ENCODE peak calls at places on chromosomes 7 and 10, in ten cellular contexts. One of them, this sample, is unnamed.

GRCh38 chr10:58017719-58018367 is 249.9 kb downstream of the IPMK start:
- DNase-seq in PC-3: peak
- DNase-seq in stimulated activated CD4-positive, alpha-beta T cell treated with anti-CD3 and anti-CD28 coated beads, Interleukin-2, amount 100 ng/mL, for 48 hours: no peak
- DNase-seq in DMS53: no peak
- DNase-seq in HT-29: no peak
- DNase-seq in AG08396: peak
- DNase-seq in WTC11: no peak
- DNase-seq in lung microvascular endothelial cell: no peak
- DNase-seq in astrocyte of the spinal cord: peak
- DNase-seq in T-helper 2 cell: no peak
- DNase-seq in this sample: peak

GRCh38 chr7:1939434-1940401 is 269.6 kb downstream of the ELFN1 start:
- DNase-seq in PC-3: no peak
- DNase-seq in stimulated activated CD4-positive, alpha-beta T cell treated with anti-CD3 and anti-CD28 coated beads, Interleukin-2, amount 100 ng/mL, for 48 hours: no peak
- DNase-seq in DMS53: no peak
- DNase-seq in HT-29: no peak
- DNase-seq in AG08396: no peak
- DNase-seq in WTC11: no peak
- DNase-seq in lung microvascular endothelial cell: no peak
- DNase-seq in astrocyte of the spinal cord: no peak
- DNase-seq in T-helper 2 cell: peak
- DNase-seq in this sample: no peak

GRCh38 chr10:49364747-49365146 is 31.1 kb downstream of the DRGX start:
- DNase-seq in PC-3: no peak
- DNase-seq in stimulated activated CD4-positive, alpha-beta T cell treated with anti-CD3 and anti-CD28 coated beads, Interleukin-2, amount 100 ng/mL, for 48 hours: no peak
- DNase-seq in DMS53: no peak
- DNase-seq in HT-29: no peak
- DNase-seq in AG08396: no peak
- DNase-seq in WTC11: no peak
- DNase-seq in lung microvascular endothelial cell: no peak
- DNase-seq in astrocyte of the spinal cord: no peak
- DNase-seq in T-helper 2 cell: no peak
- DNase-seq in this sample: no peak

GRCh38 chr7:47571355-47572100 is 10.4 kb downstream of the TNS3 start:
- DNase-seq in PC-3: peak
- DNase-seq in stimulated activated CD4-positive, alpha-beta T cell treated with anti-CD3 and anti-CD28 coated beads, Interleukin-2, amount 100 ng/mL, for 48 hours: no peak
- DNase-seq in DMS53: peak
- DNase-seq in HT-29: peak
- DNase-seq in AG08396: peak
- DNase-seq in WTC11: no peak
- DNase-seq in lung microvascular endothelial cell: peak
- DNase-seq in astrocyte of the spinal cord: peak
- DNase-seq in T-helper 2 cell: no peak
- DNase-seq in this sample: no peak

GRCh38 chr10:120423350-120424197 is 33.5 kb upstream of the PLPP4 start:
- DNase-seq in PC-3: peak
- DNase-seq in stimulated activated CD4-positive, alpha-beta T cell treated with anti-CD3 and anti-CD28 coated beads, Interleukin-2, amount 100 ng/mL, for 48 hours: peak
- DNase-seq in DMS53: peak
- DNase-seq in HT-29: peak
- DNase-seq in AG08396: peak
- DNase-seq in WTC11: peak
- DNase-seq in lung microvascular endothelial cell: peak
- DNase-seq in astrocyte of the spinal cord: peak
- DNase-seq in T-helper 2 cell: no peak
- DNase-seq in this sample: peak

GRCh38 chr10:55370021-55370420 is 569.0 kb upstream of the PCDH15 start:
- DNase-seq in PC-3: peak
- DNase-seq in stimulated activated CD4-positive, alpha-beta T cell treated with anti-CD3 and anti-CD28 coated beads, Interleukin-2, amount 100 ng/mL, for 48 hours: no peak
- DNase-seq in DMS53: no peak
- DNase-seq in HT-29: no peak
- DNase-seq in AG08396: no peak
- DNase-seq in WTC11: no peak
- DNase-seq in lung microvascular endothelial cell: no peak
- DNase-seq in astrocyte of the spinal cord: peak
- DNase-seq in T-helper 2 cell: no peak
- DNase-seq in this sample: no peak

GRCh38 chr7:30549933-30550493 is 44.7 kb upstream of the GARS1 start:
- DNase-seq in PC-3: peak
- DNase-seq in stimulated activated CD4-positive, alpha-beta T cell treated with anti-CD3 and anti-CD28 coated beads, Interleukin-2, amount 100 ng/mL, for 48 hours: no peak
- DNase-seq in DMS53: no peak
- DNase-seq in HT-29: peak
- DNase-seq in AG08396: no peak
- DNase-seq in WTC11: no peak
- DNase-seq in lung microvascular endothelial cell: peak
- DNase-seq in astrocyte of the spinal cord: no peak
- DNase-seq in T-helper 2 cell: no peak
- DNase-seq in this sample: no peak

GRCh38 chr7:44065431-44066110 is at the start of gene PGAM2:
- DNase-seq in PC-3: no peak
- DNase-seq in stimulated activated CD4-positive, alpha-beta T cell treated with anti-CD3 and anti-CD28 coated beads, Interleukin-2, amount 100 ng/mL, for 48 hours: no peak
- DNase-seq in DMS53: no peak
- DNase-seq in HT-29: peak
- DNase-seq in AG08396: no peak
- DNase-seq in WTC11: peak
- DNase-seq in lung microvascular endothelial cell: no peak
- DNase-seq in astrocyte of the spinal cord: no peak
- DNase-seq in T-helper 2 cell: no peak
- DNase-seq in this sample: no peak

GRCh38 chr7:2639994-2640830 is 8.4 kb downstream of the TTYH3 start:
- DNase-seq in PC-3: no peak
- DNase-seq in stimulated activated CD4-positive, alpha-beta T cell treated with anti-CD3 and anti-CD28 coated beads, Interleukin-2, amount 100 ng/mL, for 48 hours: no peak
- DNase-seq in DMS53: no peak
- DNase-seq in HT-29: no peak
- DNase-seq in AG08396: no peak
- DNase-seq in WTC11: no peak
- DNase-seq in lung microvascular endothelial cell: peak
- DNase-seq in astrocyte of the spinal cord: no peak
- DNase-seq in T-helper 2 cell: no peak
- DNase-seq in this sample: no peak

GRCh38 chr7:1085910-1086421 is 1.9 kb upstream of the GPER1 start:
- DNase-seq in PC-3: peak
- DNase-seq in stimulated activated CD4-positive, alpha-beta T cell treated with anti-CD3 and anti-CD28 coated beads, Interleukin-2, amount 100 ng/mL, for 48 hours: no peak
- DNase-seq in DMS53: no peak
- DNase-seq in HT-29: no peak
- DNase-seq in AG08396: peak
- DNase-seq in WTC11: no peak
- DNase-seq in lung microvascular endothelial cell: no peak
- DNase-seq in astrocyte of the spinal cord: no peak
- DNase-seq in T-helper 2 cell: no peak
- DNase-seq in this sample: no peak

GRCh38 chr10:122841569-122841968 is 4.1 kb downstream of the CUZD1 start:
- DNase-seq in PC-3: no peak
- DNase-seq in stimulated activated CD4-positive, alpha-beta T cell treated with anti-CD3 and anti-CD28 coated beads, Interleukin-2, amount 100 ng/mL, for 48 hours: no peak
- DNase-seq in DMS53: no peak
- DNase-seq in HT-29: no peak
- DNase-seq in AG08396: no peak
- DNase-seq in WTC11: no peak
- DNase-seq in lung microvascular endothelial cell: no peak
- DNase-seq in astrocyte of the spinal cord: no peak
- DNase-seq in T-helper 2 cell: no peak
- DNase-seq in this sample: no peak

GRCh38 chr7:6655636-6656385 is 18.7 kb downstream of the ZNF316 start:
- DNase-seq in PC-3: no peak
- DNase-seq in stimulated activated CD4-positive, alpha-beta T cell treated with anti-CD3 and anti-CD28 coated beads, Interleukin-2, amount 100 ng/mL, for 48 hours: no peak
- DNase-seq in DMS53: no peak
- DNase-seq in HT-29: no peak
- DNase-seq in AG08396: no peak
- DNase-seq in WTC11: no peak
- DNase-seq in lung microvascular endothelial cell: no peak
- DNase-seq in astrocyte of the spinal cord: no peak
- DNase-seq in T-helper 2 cell: no peak
- DNase-seq in this sample: no peak

GRCh38 chr10:28179490-28180099 is 123.3 kb downstream of the MPP7 start:
- DNase-seq in PC-3: peak
- DNase-seq in stimulated activated CD4-positive, alpha-beta T cell treated with anti-CD3 and anti-CD28 coated beads, Interleukin-2, amount 100 ng/mL, for 48 hours: peak
- DNase-seq in DMS53: peak
- DNase-seq in HT-29: peak
- DNase-seq in AG08396: peak
- DNase-seq in WTC11: no peak
- DNase-seq in lung microvascular endothelial cell: peak
- DNase-seq in astrocyte of the spinal cord: peak
- DNase-seq in T-helper 2 cell: no peak
- DNase-seq in this sample: peak

GRCh38 chr10:34736976-34737771 is 77.9 kb downstream of the PARD3 start:
- DNase-seq in PC-3: no peak
- DNase-seq in stimulated activated CD4-positive, alpha-beta T cell treated with anti-CD3 and anti-CD28 coated beads, Interleukin-2, amount 100 ng/mL, for 48 hours: no peak
- DNase-seq in DMS53: peak
- DNase-seq in HT-29: peak
- DNase-seq in AG08396: no peak
- DNase-seq in WTC11: no peak
- DNase-seq in lung microvascular endothelial cell: no peak
- DNase-seq in astrocyte of the spinal cord: no peak
- DNase-seq in T-helper 2 cell: no peak
- DNase-seq in this sample: no peak

GRCh38 chr7:150733734-150734095 is 3.5 kb upstream of the GIMAP5 start:
- DNase-seq in PC-3: no peak
- DNase-seq in stimulated activated CD4-positive, alpha-beta T cell treated with anti-CD3 and anti-CD28 coated beads, Interleukin-2, amount 100 ng/mL, for 48 hours: no peak
- DNase-seq in DMS53: no peak
- DNase-seq in HT-29: no peak
- DNase-seq in AG08396: no peak
- DNase-seq in WTC11: no peak
- DNase-seq in lung microvascular endothelial cell: no peak
- DNase-seq in astrocyte of the spinal cord: no peak
- DNase-seq in T-helper 2 cell: no peak
- DNase-seq in this sample: no peak

GRCh38 chr10:61067683-61068336 is 123.8 kb upstream of the RHOBTB1 start:
- DNase-seq in PC-3: no peak
- DNase-seq in stimulated activated CD4-positive, alpha-beta T cell treated with anti-CD3 and anti-CD28 coated beads, Interleukin-2, amount 100 ng/mL, for 48 hours: no peak
- DNase-seq in DMS53: no peak
- DNase-seq in HT-29: no peak
- DNase-seq in AG08396: no peak
- DNase-seq in WTC11: no peak
- DNase-seq in lung microvascular endothelial cell: no peak
- DNase-seq in astrocyte of the spinal cord: no peak
- DNase-seq in T-helper 2 cell: no peak
- DNase-seq in this sample: no peak

GRCh38 chr10:76192151-76192550 is 760.7 kb downstream of the LRMDA start:
- DNase-seq in PC-3: no peak
- DNase-seq in stimulated activated CD4-positive, alpha-beta T cell treated with anti-CD3 and anti-CD28 coated beads, Interleukin-2, amount 100 ng/mL, for 48 hours: no peak
- DNase-seq in DMS53: no peak
- DNase-seq in HT-29: no peak
- DNase-seq in AG08396: no peak
- DNase-seq in WTC11: no peak
- DNase-seq in lung microvascular endothelial cell: no peak
- DNase-seq in astrocyte of the spinal cord: no peak
- DNase-seq in T-helper 2 cell: no peak
- DNase-seq in this sample: no peak

GRCh38 chr7:93948106-93948505 is 26.6 kb downstream of the GNG11 start:
- DNase-seq in PC-3: no peak
- DNase-seq in stimulated activated CD4-positive, alpha-beta T cell treated with anti-CD3 and anti-CD28 coated beads, Interleukin-2, amount 100 ng/mL, for 48 hours: no peak
- DNase-seq in DMS53: no peak
- DNase-seq in HT-29: no peak
- DNase-seq in AG08396: peak
- DNase-seq in WTC11: no peak
- DNase-seq in lung microvascular endothelial cell: no peak
- DNase-seq in astrocyte of the spinal cord: no peak
- DNase-seq in T-helper 2 cell: no peak
- DNase-seq in this sample: no peak

GRCh38 chr7:29987821-29988317 is 1.7 kb downstream of the SCRN1 start:
- DNase-seq in PC-3: peak
- DNase-seq in stimulated activated CD4-positive, alpha-beta T cell treated with anti-CD3 and anti-CD28 coated beads, Interleukin-2, amount 100 ng/mL, for 48 hours: no peak
- DNase-seq in DMS53: peak
- DNase-seq in HT-29: peak
- DNase-seq in AG08396: peak
- DNase-seq in WTC11: no peak
- DNase-seq in lung microvascular endothelial cell: peak
- DNase-seq in astrocyte of the spinal cord: peak
- DNase-seq in T-helper 2 cell: no peak
- DNase-seq in this sample: peak

GRCh38 chr10:100985336-100985735 is 2.0 kb downstream of the MRPL43 start:
- DNase-seq in PC-3: no peak
- DNase-seq in stimulated activated CD4-positive, alpha-beta T cell treated with anti-CD3 and anti-CD28 coated beads, Interleukin-2, amount 100 ng/mL, for 48 hours: no peak
- DNase-seq in DMS53: no peak
- DNase-seq in HT-29: peak
- DNase-seq in AG08396: no peak
- DNase-seq in WTC11: no peak
- DNase-seq in lung microvascular endothelial cell: no peak
- DNase-seq in astrocyte of the spinal cord: no peak
- DNase-seq in T-helper 2 cell: no peak
- DNase-seq in this sample: no peak

GRCh38 chr10:78290131-78290750 is 256.6 kb downstream of the RPS24 start:
- DNase-seq in PC-3: no peak
- DNase-seq in stimulated activated CD4-positive, alpha-beta T cell treated with anti-CD3 and anti-CD28 coated beads, Interleukin-2, amount 100 ng/mL, for 48 hours: no peak
- DNase-seq in DMS53: no peak
- DNase-seq in HT-29: peak
- DNase-seq in AG08396: no peak
- DNase-seq in WTC11: no peak
- DNase-seq in lung microvascular endothelial cell: no peak
- DNase-seq in astrocyte of the spinal cord: no peak
- DNase-seq in T-helper 2 cell: no peak
- DNase-seq in this sample: no peak

GRCh38 chr10:34713875-34714274 is 101.2 kb downstream of the PARD3 start:
- DNase-seq in PC-3: peak
- DNase-seq in stimulated activated CD4-positive, alpha-beta T cell treated with anti-CD3 and anti-CD28 coated beads, Interleukin-2, amount 100 ng/mL, for 48 hours: no peak
- DNase-seq in DMS53: peak
- DNase-seq in HT-29: no peak
- DNase-seq in AG08396: peak
- DNase-seq in WTC11: no peak
- DNase-seq in lung microvascular endothelial cell: no peak
- DNase-seq in astrocyte of the spinal cord: peak
- DNase-seq in T-helper 2 cell: no peak
- DNase-seq in this sample: no peak

GRCh38 chr10:91210014-91210413 is 10.4 kb upstream of the PCGF5 start:
- DNase-seq in PC-3: no peak
- DNase-seq in stimulated activated CD4-positive, alpha-beta T cell treated with anti-CD3 and anti-CD28 coated beads, Interleukin-2, amount 100 ng/mL, for 48 hours: no peak
- DNase-seq in DMS53: peak
- DNase-seq in HT-29: no peak
- DNase-seq in AG08396: no peak
- DNase-seq in WTC11: no peak
- DNase-seq in lung microvascular endothelial cell: no peak
- DNase-seq in astrocyte of the spinal cord: no peak
- DNase-seq in T-helper 2 cell: no peak
- DNase-seq in this sample: no peak

GRCh38 chr10:42976353-42977031 is 100.4 kb upstream of the RET start:
- DNase-seq in PC-3: no peak
- DNase-seq in stimulated activated CD4-positive, alpha-beta T cell treated with anti-CD3 and anti-CD28 coated beads, Interleukin-2, amount 100 ng/mL, for 48 hours: no peak
- DNase-seq in DMS53: no peak
- DNase-seq in HT-29: no peak
- DNase-seq in AG08396: no peak
- DNase-seq in WTC11: no peak
- DNase-seq in lung microvascular endothelial cell: no peak
- DNase-seq in astrocyte of the spinal cord: no peak
- DNase-seq in T-helper 2 cell: no peak
- DNase-seq in this sample: no peak

GRCh38 chr10:6292741-6293151 is 90.0 kb downstream of the PFKFB3 start:
- DNase-seq in PC-3: peak
- DNase-seq in stimulated activated CD4-positive, alpha-beta T cell treated with anti-CD3 and anti-CD28 coated beads, Interleukin-2, amount 100 ng/mL, for 48 hours: no peak
- DNase-seq in DMS53: no peak
- DNase-seq in HT-29: no peak
- DNase-seq in AG08396: no peak
- DNase-seq in WTC11: no peak
- DNase-seq in lung microvascular endothelial cell: no peak
- DNase-seq in astrocyte of the spinal cord: no peak
- DNase-seq in T-helper 2 cell: no peak
- DNase-seq in this sample: no peak

GRCh38 chr10:84540617-84541288 is 212.4 kb downstream of the CCSER2 start:
- DNase-seq in PC-3: peak
- DNase-seq in stimulated activated CD4-positive, alpha-beta T cell treated with anti-CD3 and anti-CD28 coated beads, Interleukin-2, amount 100 ng/mL, for 48 hours: peak
- DNase-seq in DMS53: peak
- DNase-seq in HT-29: peak
- DNase-seq in AG08396: peak
- DNase-seq in WTC11: peak
- DNase-seq in lung microvascular endothelial cell: peak
- DNase-seq in astrocyte of the spinal cord: peak
- DNase-seq in T-helper 2 cell: peak
- DNase-seq in this sample: peak

GRCh38 chr10:132585732-132586722 is 48.4 kb downstream of the INPP5A start:
- DNase-seq in PC-3: no peak
- DNase-seq in stimulated activated CD4-positive, alpha-beta T cell treated with anti-CD3 and anti-CD28 coated beads, Interleukin-2, amount 100 ng/mL, for 48 hours: no peak
- DNase-seq in DMS53: no peak
- DNase-seq in HT-29: no peak
- DNase-seq in AG08396: no peak
- DNase-seq in WTC11: peak
- DNase-seq in lung microvascular endothelial cell: no peak
- DNase-seq in astrocyte of the spinal cord: no peak
- DNase-seq in T-helper 2 cell: no peak
- DNase-seq in this sample: no peak

GRCh38 chr7:1846331-1847065 is 176.4 kb downstream of the ELFN1 start:
- DNase-seq in PC-3: no peak
- DNase-seq in stimulated activated CD4-positive, alpha-beta T cell treated with anti-CD3 and anti-CD28 coated beads, Interleukin-2, amount 100 ng/mL, for 48 hours: no peak
- DNase-seq in DMS53: no peak
- DNase-seq in HT-29: no peak
- DNase-seq in AG08396: no peak
- DNase-seq in WTC11: peak
- DNase-seq in lung microvascular endothelial cell: no peak
- DNase-seq in astrocyte of the spinal cord: no peak
- DNase-seq in T-helper 2 cell: no peak
- DNase-seq in this sample: no peak

This sample was measured in RKO.